ENCODE peak calls at places on chromosomes 2 and 18, in six cellular contexts. Y is stimulated activated CD4-positive, alpha-beta T cell treated with anti-CD3 and anti-CD28 coated beads, Interleukin-12 subunit alpha, Interleukin-12 subunit beta, amount 100 ng/mL, for 4 hours; Z is GM12865; W is PC-9; Q is EL; L is right cardiac atrium. U is an unnamed sample.
A peak's percentile ranks its signal among the peaks of the same experiment; 100 is the strongest.

GRCh38 chr2:121832992-121833732 is 77.7 kb downstream of the TSN start:
- DNase-seq in Y (no peak), Z (no peak), W (no peak), Q (no peak), L (peak; percentile 65), U (no peak)

GRCh38 chr2:237932731-237933131 is 34.1 kb upstream of the UBE2F start:
- DNase-seq in Y (no peak), Z (peak; percentile 20), W (no peak), Q (peak; percentile 58), L (no peak), U (no peak)

GRCh38 chr2:217585362-217585761 is 417.4 kb downstream of the TNS1 start:
- DNase-seq in Y (no peak), Z (no peak), W (no peak), Q (no peak), L (peak; percentile 39), U (no peak)

GRCh38 chr2:166592750-166593149 is 98.7 kb upstream of the SCN7A start:
- DNase-seq in Y (no peak), Z (no peak), W (no peak), Q (no peak), L (no peak), U (no peak)

GRCh38 chr18:58093311-58093790 is 49.3 kb downstream of the NEDD4L start:
- DNase-seq in Y (no peak), Z (no peak), W (no peak), Q (no peak), L (no peak), U (no peak)

GRCh38 chr2:73059106-73059505 is 12.4 kb downstream of the SFXN5 start:
- DNase-seq in Y (no peak), Z (no peak), W (no peak), Q (no peak), L (no peak), U (no peak)

GRCh38 chr18:53745228-53745967 is 479.1 kb downstream of the MBD2 start:
- DNase-seq in Y (no peak), Z (no peak), W (no peak), Q (no peak), L (no peak), U (no peak)

GRCh38 chr2:10439971-10440370 is 8.2 kb downstream of the ODC1 start:
- DNase-seq in Y (no peak), Z (no peak), W (no peak), Q (no peak), L (no peak), U (no peak)

GRCh38 chr2:150485871-150486538 is 1.5 kb downstream of the RND3 start:
- DNase-seq in Y (no peak), Z (no peak), W (peak; percentile 71), Q (peak; percentile 84), L (peak; percentile 88), U (peak; percentile 81)

GRCh38 chr2:218979846-218980738 is 4.9 kb downstream of the FEV start:
- DNase-seq in Y (peak; percentile 84), Z (peak; percentile 87), W (peak; percentile 79), Q (peak; percentile 75), L (peak; percentile 93), U (peak; percentile 81)

GRCh38 chr18:4319738-4320677 is 135.1 kb downstream of the DLGAP1 start:
- DNase-seq in Y (no peak), Z (peak; percentile 48), W (no peak), Q (no peak), L (no peak), U (no peak)

GRCh38 chr18:3056311-3056710 is 43.4 kb upstream of the LPIN2 start:
- DNase-seq in Y (no peak), Z (no peak), W (no peak), Q (no peak), L (no peak), U (no peak)

U was measured in left ventricle myocardium inferior.